ENCODE peak calls at places on chromosomes 3 and 15, in ten cellular contexts. P is tibial nerve, W is uterus, Y is gastrocnemius medialis, S is IMR-90, J is breast epithelium, G is adrenal gland, R is A549, M is H54, F is stomach. T is an unnamed sample.

GRCh38 chr3:180383332-180384020 is 218.5 kb upstream of the TTC14 start:
- DNase-seq in J (no peak), W (no peak), G (no peak), F (no peak), S (peak), M (no peak), R (no peak), P (no peak), Y (no peak), T (no peak)

GRCh38 chr3:16190704-16191103 is 16.2 kb downstream of the GALNT15 start:
- DNase-seq in W (no peak), S (no peak), M (no peak), Y (no peak), F (no peak), J (no peak), P (no peak), G (no peak), R (no peak), T (no peak)

GRCh38 chr15:97745481-97746071 is 214.9 kb upstream of the ARRDC4 start:
- DNase-seq in J (no peak), P (no peak), F (peak), W (no peak), Y (no peak), M (no peak), S (no peak), R (peak), G (no peak), T (no peak)

GRCh38 chr3:197443506-197443905 is 112.3 kb downstream of the BDH1 start:
- DNase-seq in P (no peak), M (no peak), G (no peak), S (no peak), R (no peak), Y (no peak), F (no peak), W (no peak), J (no peak), T (no peak)

GRCh38 chr15:89852342-89853005 is 37.8 kb upstream of the ANPEP start:
- DNase-seq in F (no peak), R (no peak), Y (no peak), W (no peak), G (no peak), S (no peak), J (no peak), P (no peak), M (no peak), T (no peak)

GRCh38 chr3:114383875-114384557 is 90.2 kb downstream of the TIGIT start:
- DNase-seq in M (peak), Y (peak), S (peak), F (peak), P (peak), G (peak), J (peak), W (peak), R (peak), T (peak)

GRCh38 chr15:66899555-66900350 is 165.6 kb upstream of the SMAD3 start:
- DNase-seq in W (no peak), Y (no peak), M (no peak), F (no peak), S (peak), R (no peak), P (no peak), J (no peak), G (no peak), T (no peak)

GRCh38 chr3:126521122-126521891 is 2.6 kb upstream of the CHST13 start:
- DNase-seq in W (no peak), Y (no peak), G (no peak), R (no peak), J (no peak), S (no peak), F (no peak), P (no peak), M (no peak), T (no peak)

GRCh38 chr15:44550256-44550655 is 13.3 kb downstream of the EIF3J start:
- DNase-seq in G (no peak), S (peak), W (no peak), Y (no peak), F (no peak), P (no peak), R (no peak), J (no peak), M (no peak), T (no peak)

GRCh38 chr15:86863226-86863915 is 783.7 kb downstream of the AGBL1 start:
- DNase-seq in J (no peak), S (no peak), G (no peak), R (no peak), M (no peak), P (no peak), F (no peak), Y (peak), W (no peak), T (no peak)

GRCh38 chr3:24494616-24495333 is at the start of gene THRB:
- DNase-seq in J (peak), Y (peak), P (peak), G (peak), W (peak), S (no peak), M (no peak), F (peak), R (peak), T (peak)
- TF ChIP-seq POLR2A in J (peak), Y (peak), P (no peak), G (peak), W (peak), S (no peak), M (no peak), F (peak), R (no peak), T (no peak)

DNA sequence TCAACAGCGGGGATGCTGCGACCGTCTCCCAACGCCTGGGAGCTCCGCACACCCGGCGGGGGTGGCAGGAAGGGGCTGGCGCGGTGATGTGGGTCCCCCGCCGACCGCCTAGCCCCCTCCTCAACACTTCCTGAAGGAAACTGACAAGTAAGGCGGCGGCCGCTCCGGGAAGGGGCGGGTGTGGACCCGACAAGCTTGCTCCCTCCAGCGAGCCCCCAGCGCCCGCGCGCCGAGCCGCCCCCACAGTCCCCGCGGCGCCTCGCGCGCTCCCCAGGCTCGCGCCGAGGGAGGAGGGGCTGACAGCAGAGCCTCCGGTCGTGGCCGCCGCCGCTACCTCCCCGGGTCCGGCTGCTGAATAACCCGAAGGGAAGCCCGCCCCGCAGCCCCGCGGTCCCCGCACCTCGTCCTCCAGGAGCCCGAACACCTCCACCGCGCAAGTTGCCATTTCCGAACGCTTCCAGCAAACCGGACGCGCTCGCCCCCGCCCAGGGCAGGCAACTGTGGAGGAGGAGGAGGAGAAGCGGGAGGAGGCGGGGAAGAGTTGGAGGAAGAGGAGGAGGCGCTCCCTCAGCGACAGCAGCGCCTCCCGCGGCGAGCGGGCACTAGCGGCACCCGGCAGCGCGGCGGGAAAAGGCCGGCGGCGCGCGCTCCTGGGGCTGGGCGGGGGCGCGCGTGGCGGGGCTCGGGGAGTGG is at the start of gene NEDD4:
- DNase-seq in W (peak), Y (peak), G (peak), S (peak), R (peak), F (peak), J (peak), P (peak), M (peak), T (peak)
- TF ChIP-seq POLR2A in W (peak), Y (peak), G (peak), S (no peak), R (peak), F (no peak), J (no peak), P (peak), M (peak), T (peak)

DNA sequence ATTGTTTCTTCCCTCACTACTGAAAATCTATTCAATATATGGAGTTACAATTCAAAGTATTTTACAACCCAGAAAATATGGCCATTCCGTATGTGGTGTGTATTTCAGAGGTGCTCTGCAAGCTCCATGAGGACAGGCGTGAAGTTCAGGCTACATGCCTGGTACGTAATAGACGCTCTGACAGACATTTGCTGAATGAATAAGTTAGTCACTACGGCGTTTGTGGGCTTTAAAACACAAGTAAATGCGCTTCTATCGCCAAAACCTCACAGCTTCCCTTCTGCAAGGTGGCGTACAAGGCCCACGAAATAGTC is 701 bp upstream of the TIPARP start:
- DNase-seq in S (no peak), R (no peak), W (no peak), F (no peak), M (no peak), J (no peak), P (no peak), Y (no peak), G (no peak), T (no peak)
- TF ChIP-seq POLR2A in S (no peak), R (no peak), W (no peak), F (no peak), M (no peak), J (no peak), P (no peak), Y (no peak), G (no peak), T (no peak)

DNA sequence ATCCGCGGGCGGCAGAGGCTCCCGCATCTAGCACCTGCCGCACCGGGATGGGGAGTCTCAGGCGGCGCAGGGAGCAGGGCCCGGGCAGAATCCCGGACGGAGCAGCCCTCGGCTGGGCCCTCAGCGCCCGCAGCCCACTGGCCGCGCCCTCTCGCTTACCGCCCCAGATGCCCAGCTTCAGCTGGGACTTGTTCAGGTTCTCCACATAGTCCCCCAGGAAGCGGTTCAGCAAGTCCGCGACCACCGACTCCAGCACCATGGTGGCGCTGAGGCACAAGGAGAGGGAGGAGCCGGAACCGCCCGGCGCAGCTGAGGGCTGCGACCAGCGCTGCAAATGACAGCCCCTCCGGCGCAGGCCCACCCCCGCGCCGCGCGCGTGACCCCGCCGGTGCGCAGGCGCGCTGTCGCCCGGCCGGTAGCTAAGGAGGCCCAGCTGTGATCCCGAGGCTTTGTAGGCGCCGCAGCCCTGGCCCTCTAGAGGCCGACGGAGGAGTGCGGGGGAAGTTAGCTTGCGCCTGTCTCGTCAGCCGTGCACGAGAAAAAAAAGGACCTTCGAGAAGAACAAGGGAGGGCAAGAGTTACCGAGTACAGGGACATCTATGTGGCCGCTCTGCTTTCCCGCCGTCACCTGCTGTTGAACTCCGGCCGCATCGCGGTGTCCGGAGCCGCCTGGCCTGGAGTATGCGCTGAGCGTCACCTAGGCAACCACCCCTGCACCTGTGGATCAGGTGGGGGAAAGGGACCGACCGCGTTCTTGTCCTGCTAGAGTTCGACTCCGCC is at the start of gene VPS13C:
- DNase-seq in M (peak), W (peak), F (peak), G (peak), J (peak), P (peak), S (peak), R (peak), Y (peak), T (peak)
- TF ChIP-seq POLR2A in M (peak), W (peak), F (peak), G (peak), J (no peak), P (peak), S (peak), R (peak), Y (peak), T (peak)

GRCh38 chr3:194487289-194488006 is 646 bp upstream of the ATP13A3 start:
- DNase-seq in R (no peak), S (no peak), Y (no peak), P (no peak), J (no peak), M (no peak), F (peak), W (peak), G (peak), T (no peak)
- TF ChIP-seq POLR2A in R (no peak), S (no peak), Y (no peak), P (no peak), J (no peak), M (no peak), F (no peak), W (no peak), G (no peak), T (no peak)

DNA sequence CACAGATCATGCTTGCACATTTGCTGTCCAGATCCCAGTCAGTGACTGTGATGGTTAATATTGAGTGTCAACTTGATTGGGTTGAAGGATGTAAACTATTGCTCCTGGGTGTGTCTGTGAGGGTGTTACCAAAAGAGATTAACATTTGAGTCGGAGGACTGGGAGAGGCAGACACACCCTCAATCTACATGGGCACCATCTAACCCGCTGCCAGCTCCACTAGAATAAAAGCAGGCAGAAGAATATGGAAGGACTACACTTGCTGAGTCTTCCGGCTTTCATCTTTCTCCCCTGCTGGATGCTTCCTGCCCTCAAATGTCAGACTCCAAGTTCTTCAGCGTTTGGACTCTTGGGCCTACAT is 5.1 kb downstream of the GP9 start:
- DNase-seq in F (no peak), W (no peak), M (no peak), P (no peak), R (no peak), J (no peak), G (no peak), Y (no peak), S (no peak), T (no peak)
- TF ChIP-seq POLR2A in F (no peak), W (no peak), M (no peak), P (no peak), R (no peak), J (no peak), G (no peak), Y (no peak), S (no peak), T (no peak)

GRCh38 chr15:78079296-78080087 is 2.0 kb upstream of the TBC1D2B start:
- DNase-seq in J (no peak), Y (no peak), G (no peak), P (no peak), W (no peak), R (no peak), M (no peak), F (no peak), S (no peak), T (no peak)

GRCh38 chr15:78077860-78078187 is 313 bp upstream of the TBC1D2B start:
- DNase-seq in F (no peak), Y (no peak), S (no peak), J (no peak), R (no peak), W (no peak), G (no peak), P (no peak), M (no peak), T (no peak)

GRCh38 chr15:78076231-78077052 is 1.1 kb downstream of the TBC1D2B start:
- DNase-seq in S (no peak), M (no peak), R (no peak), J (no peak), P (no peak), W (no peak), Y (no peak), F (no peak), G (no peak), T (no peak)

GRCh38 chr15:78075490-78076230 is 1.9 kb downstream of the TBC1D2B start:
- DNase-seq in S (peak), R (no peak), W (peak), J (peak), M (no peak), G (peak), F (peak), P (peak), Y (no peak), T (no peak)

GRCh38 chr15:78077053-78077859 is at the start of gene TBC1D2B:
- DNase-seq in J (no peak), M (no peak), G (peak), F (peak), R (peak), P (no peak), W (peak), S (peak), Y (peak), T (no peak)
- TF ChIP-seq POLR2A in J (no peak), M (peak), G (peak), F (no peak), R (peak), P (no peak), W (peak), S (no peak), Y (peak), T (no peak)